ENCODE peak calls at places on chromosomes 11 and 22, in eight cellular contexts. O is foreskin fibroblast, J is K562, P is body of pancreas, X is brain microvascular endothelial cell, Q is stomach, B is Peyer's patch, S is cardiac fibroblast. Z is an unnamed sample.

GRCh38 chr22:17807571-17808410 is 33.5 kb upstream of the BID start:
- DNase-seq in S (peak), X (no peak), B (no peak), P (no peak), O (peak), J (no peak), Q (peak), Z (peak)

GRCh38 chr11:128692750-128693578 is 908 bp upstream of the FLI1 start:
- DNase-seq in S (peak), J (no peak), B (peak), P (no peak), X (peak), O (peak), Q (no peak), Z (no peak)

GRCh38 chr22:45911601-45912271 is 65.2 kb downstream of the WNT7B start:
- DNase-seq in B (no peak), Q (peak), O (no peak), S (peak), X (no peak), J (peak), P (peak), Z (no peak)

GRCh38 chr11:46655631-46656030 is 38.3 kb downstream of the ATG13 start:
- DNase-seq in Q (no peak), P (no peak), X (no peak), O (no peak), S (peak), B (no peak), J (no peak), Z (no peak)

GRCh38 chr11:95338430-95338991 is 107.5 kb upstream of the SESN3 start:
- DNase-seq in J (no peak), P (no peak), S (peak), Q (no peak), O (peak), X (no peak), B (no peak), Z (peak)

GRCh38 chr11:12461516-12461915 is 84.1 kb downstream of the PARVA start:
- DNase-seq in X (no peak), J (no peak), S (no peak), B (no peak), Q (no peak), O (peak), P (no peak), Z (no peak)

GRCh38 chr22:42142771-42143461 is 12.3 kb upstream of the CYP2D6 start:
- DNase-seq in J (peak), Q (no peak), X (no peak), O (no peak), P (no peak), S (no peak), B (no peak), Z (no peak)

GRCh38 chr11:109511598-109511997 is 89.6 kb downstream of the C11orf87 start:
- DNase-seq in X (no peak), Q (no peak), S (no peak), B (no peak), J (no peak), P (no peak), O (no peak), Z (no peak)

GRCh38 chr11:114291847-114292680 is 4.1 kb upstream of the NNMT start:
- DNase-seq in X (peak), Q (no peak), B (no peak), S (peak), O (peak), P (no peak), J (no peak), Z (peak)

GRCh38 chr11:110761994-110762393 is 49.8 kb upstream of the ARHGAP20 start:
- DNase-seq in J (no peak), S (no peak), B (no peak), X (no peak), O (no peak), P (no peak), Q (no peak), Z (no peak)

DNA sequence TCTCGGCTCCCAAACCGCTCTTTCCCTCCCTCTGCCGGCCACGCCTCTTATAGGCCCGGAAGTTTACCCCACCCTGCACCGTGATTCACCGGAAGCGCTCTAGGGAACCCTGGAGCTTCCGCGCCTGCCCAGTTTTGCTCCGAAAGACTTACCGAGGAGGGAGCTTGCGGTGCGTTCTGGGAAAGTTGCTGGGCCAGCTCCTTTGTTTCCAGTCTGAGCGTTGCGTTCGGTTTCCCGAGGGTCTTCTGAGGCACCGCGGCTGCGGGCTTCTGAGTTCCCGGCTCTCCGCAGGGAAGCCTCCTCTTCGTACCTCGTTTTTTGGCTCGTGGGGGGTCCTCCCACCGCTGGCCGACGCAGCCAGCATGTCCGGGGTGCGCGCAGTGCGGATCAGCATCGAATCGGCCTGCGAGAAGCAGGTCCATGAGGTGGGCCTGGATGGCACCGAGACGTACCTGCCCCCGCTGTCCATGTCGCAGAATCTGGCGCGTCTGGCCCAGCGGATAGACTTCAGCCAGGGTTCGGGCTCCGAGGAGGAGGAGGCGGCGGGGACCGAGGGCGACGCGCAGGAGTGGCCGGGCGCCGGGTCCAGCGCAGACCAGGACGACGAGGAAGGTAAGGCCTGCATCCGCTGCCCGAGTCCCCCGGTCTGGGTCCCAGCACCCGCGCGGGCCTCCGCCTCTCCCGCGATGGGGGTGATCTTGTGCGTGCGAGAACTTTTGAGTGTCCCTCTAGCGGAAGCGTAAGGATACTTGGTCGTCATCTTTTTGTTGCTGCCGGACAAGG is at the start of gene MED17:
- DNase-seq in P (peak), B (peak), O (peak), X (peak), J (peak), S (peak), Q (peak), Z (peak)
- TF ChIP-seq CTCF in P (peak), B (peak), O (peak), X (peak), J (peak), S (peak), Q (no peak), Z (peak)

GRCh38 chr11:86151188-86152005 is 82.5 kb upstream of the PICALM start:
- DNase-seq in B (no peak), S (peak), J (peak), O (peak), Q (no peak), P (no peak), X (no peak), Z (no peak)
- H3K4me3 ChIP-seq in B (no peak), S (no peak), J (no peak), O (no peak), Q (no peak), P (no peak), X (no peak), Z (peak)

GRCh38 chr22:35506259-35506570 is 34.4 kb upstream of the RASD2 start:
- DNase-seq in Q (no peak), B (no peak), S (no peak), X (no peak), O (no peak), P (no peak), J (no peak), Z (no peak)
- TF ChIP-seq CTCF in Q (no peak), B (no peak), S (no peak), X (no peak), O (no peak), P (no peak), J (no peak), Z (no peak)

GRCh38 chr11:48004456-48004855 is 24.1 kb downstream of the PTPRJ start:
- DNase-seq in P (no peak), B (no peak), Q (no peak), J (no peak), O (no peak), S (no peak), X (no peak), Z (no peak)
- H3K4me3 ChIP-seq in P (no peak), B (no peak), Q (no peak), J (no peak), O (no peak), S (no peak), X (no peak), Z (no peak)

GRCh38 chr11:75140269-75141138 is 10.4 kb upstream of the SLCO2B1 start:
- DNase-seq in O (peak), P (peak), X (peak), B (peak), Q (peak), S (peak), J (peak), Z (no peak)

GRCh38 chr11:75143420-75143731 is 7.5 kb upstream of the SLCO2B1 start:
- DNase-seq in X (no peak), J (no peak), B (no peak), S (no peak), Q (no peak), P (no peak), O (no peak), Z (no peak)

GRCh38 chr11:75141166-75141565 is 9.7 kb upstream of the SLCO2B1 start:
- DNase-seq in Q (no peak), X (no peak), B (no peak), O (no peak), S (no peak), P (no peak), J (no peak), Z (no peak)

GRCh38 chr11:75144716-75145014 is 6.2 kb upstream of the SLCO2B1 start:
- DNase-seq in Q (no peak), O (no peak), P (no peak), S (no peak), J (no peak), X (no peak), B (no peak), Z (no peak)

DNA sequence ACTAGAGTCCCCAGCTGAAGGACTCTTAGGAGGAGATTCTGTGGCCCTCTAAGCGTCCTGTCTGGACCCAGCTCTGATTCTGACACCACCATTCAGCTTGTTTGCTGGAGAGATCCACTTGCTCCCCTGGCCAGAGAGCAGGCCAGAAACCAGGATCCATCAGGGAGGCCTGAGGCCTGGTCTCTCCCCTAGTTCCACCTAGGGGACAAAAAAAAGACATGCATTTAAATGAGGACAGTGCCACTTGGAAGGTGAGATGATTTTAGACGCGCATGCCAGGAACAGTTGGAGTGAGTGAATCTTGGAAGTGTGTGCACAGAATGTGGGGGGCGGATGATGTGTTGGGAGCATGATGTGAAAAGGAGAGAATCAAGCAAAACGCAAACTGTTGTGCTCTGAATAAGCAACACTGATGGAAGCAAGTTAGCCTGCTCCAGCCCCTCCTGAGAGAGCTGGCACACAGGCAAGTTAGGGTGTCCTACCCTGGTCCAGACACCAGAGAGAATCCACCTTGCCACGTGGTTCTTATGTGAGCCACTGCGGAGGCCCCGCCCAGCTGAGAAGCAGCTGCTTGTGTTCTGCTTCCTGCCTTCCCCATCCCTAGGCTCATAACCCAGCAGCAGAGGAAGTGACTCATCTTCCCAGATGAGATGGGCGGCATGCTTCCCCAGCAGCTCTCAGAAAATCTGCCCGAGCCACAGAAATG is 8.0 kb upstream of the SLCO2B1 start:
- DNase-seq in O (peak), S (peak), B (peak), P (no peak), Q (peak), J (peak), X (peak), Z (peak)
- TF ChIP-seq CTCF in O (no peak), S (no peak), B (no peak), P (no peak), Q (no peak), J (no peak), X (no peak), Z (no peak)